ENCODE peak calls at places on chromosome 11, in four cellular contexts. One of them, this sample, is unnamed. For H3K4me1, the result is how much of the 10 kb centered on the place peaks cover.

GRCh38 chr11:44811841-44812448 is 85.2 kb downstream of the TSPAN18 start:
- DNase-seq in upper lobe of right lung: peak
- DNase-seq in CD8-positive, alpha-beta memory T cell: no peak
- DNase-seq in body of pancreas: no peak
- DNase-seq in this sample: no peak

GRCh38 chr11:32584921-32585320 is 1.3 kb downstream of the EIF3M start:
- DNase-seq in upper lobe of right lung: no peak
- DNase-seq in CD8-positive, alpha-beta memory T cell: no peak
- DNase-seq in body of pancreas: no peak
- DNase-seq in this sample: no peak

GRCh38 chr11:64148917-64149617 is 16.8 kb downstream of the MACROD1 start:
- DNase-seq in upper lobe of right lung: no peak
- DNase-seq in CD8-positive, alpha-beta memory T cell: no peak
- DNase-seq in body of pancreas: no peak
- DNase-seq in this sample: no peak

GRCh38 chr11:4448995-4449394 is at the start of gene OR52K2:
- DNase-seq in upper lobe of right lung: no peak
- DNase-seq in CD8-positive, alpha-beta memory T cell: no peak
- DNase-seq in body of pancreas: no peak
- DNase-seq in this sample: no peak

GRCh38 chr11:5639953-5640352 is 15.2 kb downstream of the TRIM34 start:
- DNase-seq in upper lobe of right lung: no peak
- DNase-seq in CD8-positive, alpha-beta memory T cell: no peak
- DNase-seq in body of pancreas: no peak
- DNase-seq in this sample: no peak

GRCh38 chr11:91158297-91158696 is 935.4 kb upstream of the CHORDC1 start:
- DNase-seq in upper lobe of right lung: no peak
- DNase-seq in CD8-positive, alpha-beta memory T cell: no peak
- DNase-seq in body of pancreas: no peak
- DNase-seq in this sample: no peak

GRCh38 chr11:34407121-34407813 is 31.5 kb upstream of the CAT start:
- DNase-seq in upper lobe of right lung: no peak
- DNase-seq in CD8-positive, alpha-beta memory T cell: no peak
- DNase-seq in body of pancreas: no peak
- DNase-seq in this sample: no peak

GRCh38 chr11:94771390-94771789 is 3.2 kb downstream of the AMOTL1 start:
- DNase-seq in upper lobe of right lung: no peak
- DNase-seq in CD8-positive, alpha-beta memory T cell: no peak
- DNase-seq in body of pancreas: no peak
- DNase-seq in this sample: no peak

GRCh38 chr11:45110562-45110961 is 35.9 kb upstream of the PRDM11 start:
- DNase-seq in upper lobe of right lung: no peak
- DNase-seq in CD8-positive, alpha-beta memory T cell: peak
- DNase-seq in body of pancreas: peak
- DNase-seq in this sample: no peak

GRCh38 chr11:68127791-68128681 is 6.8 kb upstream of the CHKA start:
- DNase-seq in upper lobe of right lung: peak
- DNase-seq in CD8-positive, alpha-beta memory T cell: no peak
- DNase-seq in body of pancreas: peak
- DNase-seq in this sample: no peak

GRCh38 chr11:118530180-118530682 is 761 bp upstream of the TMEM25 start:
- DNase-seq in upper lobe of right lung: peak
- DNase-seq in CD8-positive, alpha-beta memory T cell: no peak
- DNase-seq in body of pancreas: peak
- DNase-seq in this sample: no peak

DNA sequence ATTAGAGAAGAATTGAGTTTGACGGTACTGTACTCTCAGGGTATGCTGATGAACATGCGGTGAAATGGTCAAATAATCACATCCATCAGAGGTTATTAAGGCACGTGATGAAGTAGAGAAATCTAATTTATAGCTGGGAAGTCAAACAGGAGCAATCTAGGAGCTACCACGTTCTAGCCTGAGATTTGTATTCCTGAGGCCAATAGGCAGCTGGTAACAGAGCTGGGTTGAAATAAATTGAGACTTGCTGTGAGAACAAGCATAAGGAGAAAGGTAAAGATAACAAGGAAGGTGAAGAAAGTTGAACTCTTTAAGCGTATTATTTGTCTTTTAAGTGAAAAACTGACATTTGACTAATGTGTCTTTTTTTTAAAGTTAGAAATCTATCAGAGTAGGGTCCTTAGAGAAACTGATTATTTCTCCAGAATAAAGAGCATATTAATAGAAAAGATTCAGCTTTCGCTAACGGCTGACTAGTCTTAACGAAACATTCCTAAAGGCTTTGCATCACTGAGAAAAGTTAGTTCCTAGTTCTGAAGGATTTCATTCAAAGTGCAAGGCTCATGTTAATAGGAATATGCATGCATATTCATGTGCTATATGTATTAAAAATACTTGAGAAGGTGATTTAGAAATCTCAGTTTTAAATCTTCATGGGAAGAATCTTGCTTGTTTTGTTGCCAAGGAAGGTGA is 5.2 kb upstream of the WEE1 start:
- DNase-seq in upper lobe of right lung: no peak
- DNase-seq in CD8-positive, alpha-beta memory T cell: no peak
- DNase-seq in body of pancreas: no peak
- DNase-seq in this sample: no peak
- H3K4me1 ChIP-seq in upper lobe of right lung: under half
- H3K4me1 ChIP-seq in CD8-positive, alpha-beta memory T cell: under half
- H3K4me1 ChIP-seq in body of pancreas: half or more
- H3K4me1 ChIP-seq in this sample: under half

DNA sequence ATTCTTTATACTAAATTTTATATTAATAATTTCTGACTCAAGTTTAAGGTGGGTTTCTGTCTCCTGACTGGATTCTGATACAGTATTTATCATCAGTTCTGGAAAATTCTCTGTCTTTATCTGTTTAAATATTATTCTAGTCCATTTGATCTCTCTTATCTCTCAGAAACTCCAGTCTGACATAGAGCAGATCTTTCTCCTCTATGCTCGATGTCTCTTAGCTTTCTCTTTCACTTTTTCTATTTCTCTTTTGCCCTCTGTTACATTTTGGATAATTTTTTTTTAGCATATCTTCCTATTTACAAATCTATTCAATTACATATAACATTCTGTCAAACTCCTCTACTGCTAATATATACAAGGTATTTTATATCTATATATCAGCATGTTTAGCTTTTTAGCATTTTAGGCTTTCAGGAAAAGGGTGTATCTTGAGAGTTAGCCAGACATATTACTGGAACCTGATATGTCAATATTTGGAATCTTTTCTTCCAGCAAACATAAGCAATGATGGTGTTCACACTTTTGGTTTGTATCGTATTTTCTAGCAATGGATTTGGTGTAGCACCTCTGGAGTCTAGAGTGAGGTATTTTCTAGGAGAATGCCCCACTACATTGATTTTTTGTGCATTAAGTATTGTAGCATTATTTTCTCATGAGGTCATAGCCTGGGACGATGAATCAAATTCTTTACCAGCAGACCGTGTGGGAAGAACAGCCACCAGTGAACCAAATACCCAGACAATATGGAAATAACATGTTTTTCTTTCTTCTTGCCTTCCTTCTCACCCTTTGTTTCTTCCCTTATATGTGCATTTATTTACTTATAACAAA is 4.1 kb upstream of the NNMT start:
- DNase-seq in upper lobe of right lung: no peak
- DNase-seq in CD8-positive, alpha-beta memory T cell: no peak
- DNase-seq in body of pancreas: no peak
- DNase-seq in this sample: no peak
- H3K4me1 ChIP-seq in upper lobe of right lung: under half
- H3K4me1 ChIP-seq in CD8-positive, alpha-beta memory T cell: under half
- H3K4me1 ChIP-seq in body of pancreas: under half
- H3K4me1 ChIP-seq in this sample: half or more

GRCh38 chr11:73344191-73344607 is 32.0 kb upstream of the RELT start:
- DNase-seq in upper lobe of right lung: no peak
- DNase-seq in CD8-positive, alpha-beta memory T cell: no peak
- DNase-seq in body of pancreas: no peak
- DNase-seq in this sample: no peak

GRCh38 chr11:73345481-73346147 is 30.6 kb upstream of the RELT start:
- DNase-seq in upper lobe of right lung: no peak
- DNase-seq in CD8-positive, alpha-beta memory T cell: no peak
- DNase-seq in body of pancreas: no peak
- DNase-seq in this sample: no peak

GRCh38 chr11:73348838-73349237 is 27.4 kb upstream of the RELT start:
- DNase-seq in upper lobe of right lung: no peak
- DNase-seq in CD8-positive, alpha-beta memory T cell: no peak
- DNase-seq in body of pancreas: no peak
- DNase-seq in this sample: no peak

GRCh38 chr11:73347067-73347466 is 29.1 kb upstream of the RELT start:
- DNase-seq in upper lobe of right lung: no peak
- DNase-seq in CD8-positive, alpha-beta memory T cell: no peak
- DNase-seq in body of pancreas: no peak
- DNase-seq in this sample: no peak

GRCh38 chr11:73346186-73346935 is 29.8 kb upstream of the RELT start:
- DNase-seq in upper lobe of right lung: no peak
- DNase-seq in CD8-positive, alpha-beta memory T cell: no peak
- DNase-seq in body of pancreas: no peak
- DNase-seq in this sample: no peak
- H3K4me1 ChIP-seq in upper lobe of right lung: under half
- H3K4me1 ChIP-seq in CD8-positive, alpha-beta memory T cell: under half
- H3K4me1 ChIP-seq in body of pancreas: under half
- H3K4me1 ChIP-seq in this sample: under half

DNA sequence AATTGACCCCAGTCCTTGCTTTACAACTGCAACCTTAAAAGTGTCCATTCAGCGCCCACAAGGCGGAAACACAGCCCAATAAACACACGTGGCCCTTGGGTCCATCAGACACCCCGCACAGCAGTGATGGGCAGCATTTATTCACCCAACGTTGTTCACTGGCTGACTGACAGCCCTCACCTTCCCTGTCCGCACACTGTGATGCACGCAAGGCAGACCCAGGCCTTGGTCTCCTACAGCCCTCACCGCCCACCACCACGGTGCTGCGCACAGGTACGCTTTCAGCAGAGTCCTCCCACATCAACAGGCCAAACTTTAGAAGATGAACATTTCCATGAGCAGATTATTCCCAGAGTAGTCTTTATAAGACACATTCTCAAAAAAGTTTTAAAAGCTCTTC is 20.7 kb upstream of the PHLDA2 start:
- DNase-seq in upper lobe of right lung: no peak
- DNase-seq in CD8-positive, alpha-beta memory T cell: no peak
- DNase-seq in body of pancreas: no peak
- DNase-seq in this sample: no peak
- H3K4me1 ChIP-seq in upper lobe of right lung: under half
- H3K4me1 ChIP-seq in CD8-positive, alpha-beta memory T cell: under half
- H3K4me1 ChIP-seq in body of pancreas: under half
- H3K4me1 ChIP-seq in this sample: under half

GRCh38 chr11:114174712-114175495 is 115.4 kb downstream of the ZBTB16 start:
- DNase-seq in upper lobe of right lung: no peak
- DNase-seq in CD8-positive, alpha-beta memory T cell: no peak
- DNase-seq in body of pancreas: no peak
- DNase-seq in this sample: no peak

GRCh38 chr11:114173836-114174235 is 114.3 kb downstream of the ZBTB16 start:
- DNase-seq in upper lobe of right lung: no peak
- DNase-seq in CD8-positive, alpha-beta memory T cell: no peak
- DNase-seq in body of pancreas: no peak
- DNase-seq in this sample: no peak

GRCh38 chr11:114172055-114172861 is 112.7 kb downstream of the ZBTB16 start:
- DNase-seq in upper lobe of right lung: no peak
- DNase-seq in CD8-positive, alpha-beta memory T cell: no peak
- DNase-seq in body of pancreas: no peak
- DNase-seq in this sample: no peak

GRCh38 chr11:114171257-114172054 is 111.9 kb downstream of the ZBTB16 start:
- DNase-seq in upper lobe of right lung: peak
- DNase-seq in CD8-positive, alpha-beta memory T cell: no peak
- DNase-seq in body of pancreas: peak
- DNase-seq in this sample: no peak

GRCh38 chr11:114172871-114173444 is 113.4 kb downstream of the ZBTB16 start:
- DNase-seq in upper lobe of right lung: no peak
- DNase-seq in CD8-positive, alpha-beta memory T cell: peak
- DNase-seq in body of pancreas: no peak
- DNase-seq in this sample: no peak
- H3K4me1 ChIP-seq in upper lobe of right lung: half or more
- H3K4me1 ChIP-seq in CD8-positive, alpha-beta memory T cell: half or more
- H3K4me1 ChIP-seq in body of pancreas: half or more
- H3K4me1 ChIP-seq in this sample: under half

GRCh38 chr11:28834877-28835276 is 726.7 kb downstream of the METTL15 start:
- DNase-seq in upper lobe of right lung: no peak
- DNase-seq in CD8-positive, alpha-beta memory T cell: no peak
- DNase-seq in body of pancreas: no peak
- DNase-seq in this sample: peak

GRCh38 chr11:28835317-28835716 is 727.1 kb downstream of the METTL15 start:
- DNase-seq in upper lobe of right lung: no peak
- DNase-seq in CD8-positive, alpha-beta memory T cell: no peak
- DNase-seq in body of pancreas: no peak
- DNase-seq in this sample: no peak

GRCh38 chr11:28835790-28836189 is 727.6 kb downstream of the METTL15 start:
- DNase-seq in upper lobe of right lung: no peak
- DNase-seq in CD8-positive, alpha-beta memory T cell: no peak
- DNase-seq in body of pancreas: no peak
- DNase-seq in this sample: no peak

GRCh38 chr11:28833670-28834069 is 725.5 kb downstream of the METTL15 start:
- DNase-seq in upper lobe of right lung: no peak
- DNase-seq in CD8-positive, alpha-beta memory T cell: no peak
- DNase-seq in body of pancreas: no peak
- DNase-seq in this sample: no peak

DNA sequence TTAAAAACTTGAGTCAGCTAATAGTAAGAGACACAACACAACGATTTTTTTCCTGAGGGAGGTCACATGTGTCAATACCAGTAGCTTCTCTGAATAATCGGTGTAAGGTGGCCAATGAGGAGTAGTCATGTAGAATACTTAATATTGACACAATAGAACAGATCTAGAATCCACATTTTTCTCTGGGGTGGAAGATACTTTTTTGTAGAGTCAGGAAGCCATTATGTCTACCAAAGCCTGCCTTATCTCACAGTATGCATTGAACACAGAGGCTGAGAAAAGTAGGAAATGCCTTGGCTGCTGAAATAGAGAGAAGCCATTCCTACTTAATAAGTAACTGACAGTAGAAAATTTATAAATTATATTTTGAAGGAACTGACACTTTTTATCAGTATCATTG is 725.0 kb downstream of the METTL15 start:
- DNase-seq in upper lobe of right lung: no peak
- DNase-seq in CD8-positive, alpha-beta memory T cell: no peak
- DNase-seq in body of pancreas: no peak
- DNase-seq in this sample: no peak
- H3K4me1 ChIP-seq in upper lobe of right lung: under half
- H3K4me1 ChIP-seq in CD8-positive, alpha-beta memory T cell: under half
- H3K4me1 ChIP-seq in body of pancreas: under half
- H3K4me1 ChIP-seq in this sample: half or more

This sample was measured in RWPE2.